ENCODE peak calls at places on chromosomes 12 and 14, in nine cellular contexts. One of them, this sample, is unnamed.

GRCh38 chr12:13234045-13234641 is 37.6 kb downstream of the EMP1 start:
- DNase-seq in NCI-H2171 treated with DMSO at 0.1 percent for 48 hours: no peak
- DNase-seq in stimulated activated CD4-positive, alpha-beta T cell treated with anti-CD3 and anti-CD28 coated beads, Interleukin-2, amount 100 ng/mL, for 48 hours: peak
- DNase-seq in cardiac muscle cell: peak
- DNase-seq in NCI-H1694: peak
- DNase-seq in endothelial cell: peak
- DNase-seq in effector CD8-positive, alpha-beta T cell: no peak
- DNase-seq in mesothelial cell of epicardium: no peak
- DNase-seq in neural crest cell: peak
- DNase-seq in this sample: peak

GRCh38 chr12:12194206-12194605 is 72.6 kb downstream of the LRP6 start:
- DNase-seq in NCI-H2171 treated with DMSO at 0.1 percent for 48 hours: no peak
- DNase-seq in stimulated activated CD4-positive, alpha-beta T cell treated with anti-CD3 and anti-CD28 coated beads, Interleukin-2, amount 100 ng/mL, for 48 hours: no peak
- DNase-seq in cardiac muscle cell: no peak
- DNase-seq in NCI-H1694: no peak
- DNase-seq in endothelial cell: no peak
- DNase-seq in effector CD8-positive, alpha-beta T cell: no peak
- DNase-seq in mesothelial cell of epicardium: no peak
- DNase-seq in neural crest cell: no peak
- DNase-seq in this sample: no peak

GRCh38 chr14:46108228-46108627 is 543.4 kb downstream of the RPL10L start:
- DNase-seq in NCI-H2171 treated with DMSO at 0.1 percent for 48 hours: no peak
- DNase-seq in stimulated activated CD4-positive, alpha-beta T cell treated with anti-CD3 and anti-CD28 coated beads, Interleukin-2, amount 100 ng/mL, for 48 hours: no peak
- DNase-seq in cardiac muscle cell: no peak
- DNase-seq in NCI-H1694: no peak
- DNase-seq in endothelial cell: no peak
- DNase-seq in effector CD8-positive, alpha-beta T cell: no peak
- DNase-seq in mesothelial cell of epicardium: no peak
- DNase-seq in neural crest cell: no peak
- DNase-seq in this sample: no peak

GRCh38 chr14:96167224-96168148 is 37.2 kb upstream of the BDKRB2 start:
- DNase-seq in NCI-H2171 treated with DMSO at 0.1 percent for 48 hours: no peak
- DNase-seq in stimulated activated CD4-positive, alpha-beta T cell treated with anti-CD3 and anti-CD28 coated beads, Interleukin-2, amount 100 ng/mL, for 48 hours: no peak
- DNase-seq in cardiac muscle cell: no peak
- DNase-seq in NCI-H1694: no peak
- DNase-seq in endothelial cell: no peak
- DNase-seq in effector CD8-positive, alpha-beta T cell: no peak
- DNase-seq in mesothelial cell of epicardium: peak
- DNase-seq in neural crest cell: no peak
- DNase-seq in this sample: peak

GRCh38 chr12:70367268-70368141 is 1.4 kb downstream of the KCNMB4 start:
- DNase-seq in NCI-H2171 treated with DMSO at 0.1 percent for 48 hours: no peak
- DNase-seq in stimulated activated CD4-positive, alpha-beta T cell treated with anti-CD3 and anti-CD28 coated beads, Interleukin-2, amount 100 ng/mL, for 48 hours: no peak
- DNase-seq in cardiac muscle cell: peak
- DNase-seq in NCI-H1694: no peak
- DNase-seq in endothelial cell: no peak
- DNase-seq in effector CD8-positive, alpha-beta T cell: no peak
- DNase-seq in mesothelial cell of epicardium: no peak
- DNase-seq in neural crest cell: no peak
- DNase-seq in this sample: no peak

GRCh38 chr12:78931466-78931990 is 67.0 kb downstream of the SYT1 start:
- DNase-seq in NCI-H2171 treated with DMSO at 0.1 percent for 48 hours: peak
- DNase-seq in stimulated activated CD4-positive, alpha-beta T cell treated with anti-CD3 and anti-CD28 coated beads, Interleukin-2, amount 100 ng/mL, for 48 hours: no peak
- DNase-seq in cardiac muscle cell: no peak
- DNase-seq in NCI-H1694: no peak
- DNase-seq in endothelial cell: no peak
- DNase-seq in effector CD8-positive, alpha-beta T cell: no peak
- DNase-seq in mesothelial cell of epicardium: no peak
- DNase-seq in neural crest cell: no peak
- DNase-seq in this sample: no peak

GRCh38 chr12:91926810-91927209 is 218.8 kb downstream of the BTG1 start:
- DNase-seq in NCI-H2171 treated with DMSO at 0.1 percent for 48 hours: no peak
- DNase-seq in stimulated activated CD4-positive, alpha-beta T cell treated with anti-CD3 and anti-CD28 coated beads, Interleukin-2, amount 100 ng/mL, for 48 hours: no peak
- DNase-seq in cardiac muscle cell: no peak
- DNase-seq in NCI-H1694: no peak
- DNase-seq in endothelial cell: no peak
- DNase-seq in effector CD8-positive, alpha-beta T cell: no peak
- DNase-seq in mesothelial cell of epicardium: no peak
- DNase-seq in neural crest cell: no peak
- DNase-seq in this sample: no peak

GRCh38 chr14:96797943-96798349 is 764 bp downstream of the VRK1 start:
- DNase-seq in NCI-H2171 treated with DMSO at 0.1 percent for 48 hours: no peak
- DNase-seq in stimulated activated CD4-positive, alpha-beta T cell treated with anti-CD3 and anti-CD28 coated beads, Interleukin-2, amount 100 ng/mL, for 48 hours: no peak
- DNase-seq in cardiac muscle cell: no peak
- DNase-seq in NCI-H1694: no peak
- DNase-seq in endothelial cell: no peak
- DNase-seq in effector CD8-positive, alpha-beta T cell: no peak
- DNase-seq in mesothelial cell of epicardium: no peak
- DNase-seq in neural crest cell: no peak
- DNase-seq in this sample: no peak

GRCh38 chr12:120928864-120929652 is 24.9 kb upstream of the SPPL3 start:
- DNase-seq in NCI-H2171 treated with DMSO at 0.1 percent for 48 hours: no peak
- DNase-seq in stimulated activated CD4-positive, alpha-beta T cell treated with anti-CD3 and anti-CD28 coated beads, Interleukin-2, amount 100 ng/mL, for 48 hours: no peak
- DNase-seq in cardiac muscle cell: peak
- DNase-seq in NCI-H1694: no peak
- DNase-seq in endothelial cell: no peak
- DNase-seq in effector CD8-positive, alpha-beta T cell: no peak
- DNase-seq in mesothelial cell of epicardium: peak
- DNase-seq in neural crest cell: no peak
- DNase-seq in this sample: no peak

GRCh38 chr14:74641581-74641980 is 29.5 kb upstream of the LTBP2 start:
- DNase-seq in NCI-H2171 treated with DMSO at 0.1 percent for 48 hours: peak
- DNase-seq in stimulated activated CD4-positive, alpha-beta T cell treated with anti-CD3 and anti-CD28 coated beads, Interleukin-2, amount 100 ng/mL, for 48 hours: no peak
- DNase-seq in cardiac muscle cell: no peak
- DNase-seq in NCI-H1694: no peak
- DNase-seq in endothelial cell: no peak
- DNase-seq in effector CD8-positive, alpha-beta T cell: no peak
- DNase-seq in mesothelial cell of epicardium: no peak
- DNase-seq in neural crest cell: no peak
- DNase-seq in this sample: no peak

GRCh38 chr12:124311292-124312109 is 16.6 kb downstream of the RFLNA start:
- DNase-seq in NCI-H2171 treated with DMSO at 0.1 percent for 48 hours: no peak
- DNase-seq in stimulated activated CD4-positive, alpha-beta T cell treated with anti-CD3 and anti-CD28 coated beads, Interleukin-2, amount 100 ng/mL, for 48 hours: no peak
- DNase-seq in cardiac muscle cell: no peak
- DNase-seq in NCI-H1694: no peak
- DNase-seq in endothelial cell: no peak
- DNase-seq in effector CD8-positive, alpha-beta T cell: no peak
- DNase-seq in mesothelial cell of epicardium: no peak
- DNase-seq in neural crest cell: no peak
- DNase-seq in this sample: no peak

GRCh38 chr12:46300906-46301305 is 32.1 kb upstream of the SLC38A1 start:
- DNase-seq in NCI-H2171 treated with DMSO at 0.1 percent for 48 hours: no peak
- DNase-seq in stimulated activated CD4-positive, alpha-beta T cell treated with anti-CD3 and anti-CD28 coated beads, Interleukin-2, amount 100 ng/mL, for 48 hours: no peak
- DNase-seq in cardiac muscle cell: no peak
- DNase-seq in NCI-H1694: no peak
- DNase-seq in endothelial cell: peak
- DNase-seq in effector CD8-positive, alpha-beta T cell: no peak
- DNase-seq in mesothelial cell of epicardium: no peak
- DNase-seq in neural crest cell: no peak
- DNase-seq in this sample: no peak

GRCh38 chr12:114933428-114934160 is 249.6 kb upstream of the TBX3 start:
- DNase-seq in NCI-H2171 treated with DMSO at 0.1 percent for 48 hours: no peak
- DNase-seq in stimulated activated CD4-positive, alpha-beta T cell treated with anti-CD3 and anti-CD28 coated beads, Interleukin-2, amount 100 ng/mL, for 48 hours: no peak
- DNase-seq in cardiac muscle cell: no peak
- DNase-seq in NCI-H1694: no peak
- DNase-seq in endothelial cell: no peak
- DNase-seq in effector CD8-positive, alpha-beta T cell: no peak
- DNase-seq in mesothelial cell of epicardium: no peak
- DNase-seq in neural crest cell: no peak
- DNase-seq in this sample: peak

GRCh38 chr12:124829008-124829707 is 34.5 kb downstream of the SCARB1 start:
- DNase-seq in NCI-H2171 treated with DMSO at 0.1 percent for 48 hours: no peak
- DNase-seq in stimulated activated CD4-positive, alpha-beta T cell treated with anti-CD3 and anti-CD28 coated beads, Interleukin-2, amount 100 ng/mL, for 48 hours: no peak
- DNase-seq in cardiac muscle cell: no peak
- DNase-seq in NCI-H1694: no peak
- DNase-seq in endothelial cell: no peak
- DNase-seq in effector CD8-positive, alpha-beta T cell: no peak
- DNase-seq in mesothelial cell of epicardium: no peak
- DNase-seq in neural crest cell: no peak
- DNase-seq in this sample: peak

GRCh38 chr14:39988939-39989338 is 556.7 kb upstream of the FBXO33 start:
- DNase-seq in NCI-H2171 treated with DMSO at 0.1 percent for 48 hours: peak
- DNase-seq in stimulated activated CD4-positive, alpha-beta T cell treated with anti-CD3 and anti-CD28 coated beads, Interleukin-2, amount 100 ng/mL, for 48 hours: no peak
- DNase-seq in cardiac muscle cell: peak
- DNase-seq in NCI-H1694: peak
- DNase-seq in endothelial cell: peak
- DNase-seq in effector CD8-positive, alpha-beta T cell: no peak
- DNase-seq in mesothelial cell of epicardium: no peak
- DNase-seq in neural crest cell: no peak
- DNase-seq in this sample: no peak

GRCh38 chr14:96380735-96381134 is 11.2 kb upstream of the AK7 start:
- DNase-seq in NCI-H2171 treated with DMSO at 0.1 percent for 48 hours: no peak
- DNase-seq in stimulated activated CD4-positive, alpha-beta T cell treated with anti-CD3 and anti-CD28 coated beads, Interleukin-2, amount 100 ng/mL, for 48 hours: no peak
- DNase-seq in cardiac muscle cell: no peak
- DNase-seq in NCI-H1694: no peak
- DNase-seq in endothelial cell: no peak
- DNase-seq in effector CD8-positive, alpha-beta T cell: no peak
- DNase-seq in mesothelial cell of epicardium: no peak
- DNase-seq in neural crest cell: no peak
- DNase-seq in this sample: no peak

GRCh38 chr12:71046215-71046614 is 111.6 kb downstream of the TSPAN8 start:
- DNase-seq in NCI-H2171 treated with DMSO at 0.1 percent for 48 hours: no peak
- DNase-seq in stimulated activated CD4-positive, alpha-beta T cell treated with anti-CD3 and anti-CD28 coated beads, Interleukin-2, amount 100 ng/mL, for 48 hours: no peak
- DNase-seq in cardiac muscle cell: no peak
- DNase-seq in NCI-H1694: no peak
- DNase-seq in endothelial cell: no peak
- DNase-seq in effector CD8-positive, alpha-beta T cell: no peak
- DNase-seq in mesothelial cell of epicardium: no peak
- DNase-seq in neural crest cell: no peak
- DNase-seq in this sample: no peak

GRCh38 chr12:15196678-15197267 is 24.4 kb downstream of the RERG start:
- DNase-seq in NCI-H2171 treated with DMSO at 0.1 percent for 48 hours: no peak
- DNase-seq in stimulated activated CD4-positive, alpha-beta T cell treated with anti-CD3 and anti-CD28 coated beads, Interleukin-2, amount 100 ng/mL, for 48 hours: no peak
- DNase-seq in cardiac muscle cell: no peak
- DNase-seq in NCI-H1694: no peak
- DNase-seq in endothelial cell: no peak
- DNase-seq in effector CD8-positive, alpha-beta T cell: no peak
- DNase-seq in mesothelial cell of epicardium: no peak
- DNase-seq in neural crest cell: no peak
- DNase-seq in this sample: no peak

GRCh38 chr14:103449762-103450161 is 64.5 kb downstream of the MARK3 start:
- DNase-seq in NCI-H2171 treated with DMSO at 0.1 percent for 48 hours: no peak
- DNase-seq in stimulated activated CD4-positive, alpha-beta T cell treated with anti-CD3 and anti-CD28 coated beads, Interleukin-2, amount 100 ng/mL, for 48 hours: no peak
- DNase-seq in cardiac muscle cell: no peak
- DNase-seq in NCI-H1694: no peak
- DNase-seq in endothelial cell: no peak
- DNase-seq in effector CD8-positive, alpha-beta T cell: no peak
- DNase-seq in mesothelial cell of epicardium: no peak
- DNase-seq in neural crest cell: no peak
- DNase-seq in this sample: no peak

GRCh38 chr14:54490448-54490805 is 1.6 kb upstream of the GMFB start:
- DNase-seq in NCI-H2171 treated with DMSO at 0.1 percent for 48 hours: no peak
- DNase-seq in stimulated activated CD4-positive, alpha-beta T cell treated with anti-CD3 and anti-CD28 coated beads, Interleukin-2, amount 100 ng/mL, for 48 hours: no peak
- DNase-seq in cardiac muscle cell: no peak
- DNase-seq in NCI-H1694: no peak
- DNase-seq in endothelial cell: no peak
- DNase-seq in effector CD8-positive, alpha-beta T cell: no peak
- DNase-seq in mesothelial cell of epicardium: no peak
- DNase-seq in neural crest cell: no peak
- DNase-seq in this sample: no peak

GRCh38 chr14:94888108-94888507 is 118.2 kb upstream of the GSC start:
- DNase-seq in NCI-H2171 treated with DMSO at 0.1 percent for 48 hours: no peak
- DNase-seq in stimulated activated CD4-positive, alpha-beta T cell treated with anti-CD3 and anti-CD28 coated beads, Interleukin-2, amount 100 ng/mL, for 48 hours: no peak
- DNase-seq in cardiac muscle cell: no peak
- DNase-seq in NCI-H1694: no peak
- DNase-seq in endothelial cell: no peak
- DNase-seq in effector CD8-positive, alpha-beta T cell: no peak
- DNase-seq in mesothelial cell of epicardium: no peak
- DNase-seq in neural crest cell: no peak
- DNase-seq in this sample: no peak

GRCh38 chr12:68956466-68956865 is 23.5 kb upstream of the CPM start:
- DNase-seq in NCI-H2171 treated with DMSO at 0.1 percent for 48 hours: no peak
- DNase-seq in stimulated activated CD4-positive, alpha-beta T cell treated with anti-CD3 and anti-CD28 coated beads, Interleukin-2, amount 100 ng/mL, for 48 hours: no peak
- DNase-seq in cardiac muscle cell: no peak
- DNase-seq in NCI-H1694: no peak
- DNase-seq in endothelial cell: no peak
- DNase-seq in effector CD8-positive, alpha-beta T cell: no peak
- DNase-seq in mesothelial cell of epicardium: no peak
- DNase-seq in neural crest cell: no peak
- DNase-seq in this sample: no peak

GRCh38 chr12:48165089-48166031 is 8.0 kb upstream of the ASB8 start:
- DNase-seq in NCI-H2171 treated with DMSO at 0.1 percent for 48 hours: peak
- DNase-seq in stimulated activated CD4-positive, alpha-beta T cell treated with anti-CD3 and anti-CD28 coated beads, Interleukin-2, amount 100 ng/mL, for 48 hours: peak
- DNase-seq in cardiac muscle cell: peak
- DNase-seq in NCI-H1694: peak
- DNase-seq in endothelial cell: peak
- DNase-seq in effector CD8-positive, alpha-beta T cell: peak
- DNase-seq in mesothelial cell of epicardium: no peak
- DNase-seq in neural crest cell: peak
- DNase-seq in this sample: no peak

GRCh38 chr14:24274101-24274543 is 2.7 kb upstream of the RABGGTA start:
- DNase-seq in NCI-H2171 treated with DMSO at 0.1 percent for 48 hours: no peak
- DNase-seq in stimulated activated CD4-positive, alpha-beta T cell treated with anti-CD3 and anti-CD28 coated beads, Interleukin-2, amount 100 ng/mL, for 48 hours: peak
- DNase-seq in cardiac muscle cell: no peak
- DNase-seq in NCI-H1694: no peak
- DNase-seq in endothelial cell: no peak
- DNase-seq in effector CD8-positive, alpha-beta T cell: no peak
- DNase-seq in mesothelial cell of epicardium: no peak
- DNase-seq in neural crest cell: no peak
- DNase-seq in this sample: no peak

GRCh38 chr12:127400231-127400630 is 866.7 kb upstream of the TMEM132C start:
- DNase-seq in NCI-H2171 treated with DMSO at 0.1 percent for 48 hours: no peak
- DNase-seq in stimulated activated CD4-positive, alpha-beta T cell treated with anti-CD3 and anti-CD28 coated beads, Interleukin-2, amount 100 ng/mL, for 48 hours: no peak
- DNase-seq in cardiac muscle cell: no peak
- DNase-seq in NCI-H1694: no peak
- DNase-seq in endothelial cell: no peak
- DNase-seq in effector CD8-positive, alpha-beta T cell: no peak
- DNase-seq in mesothelial cell of epicardium: no peak
- DNase-seq in neural crest cell: no peak
- DNase-seq in this sample: no peak

GRCh38 chr12:25995906-25996305 is 37.4 kb downstream of the RASSF8 start:
- DNase-seq in NCI-H2171 treated with DMSO at 0.1 percent for 48 hours: no peak
- DNase-seq in stimulated activated CD4-positive, alpha-beta T cell treated with anti-CD3 and anti-CD28 coated beads, Interleukin-2, amount 100 ng/mL, for 48 hours: no peak
- DNase-seq in cardiac muscle cell: no peak
- DNase-seq in NCI-H1694: no peak
- DNase-seq in endothelial cell: no peak
- DNase-seq in effector CD8-positive, alpha-beta T cell: no peak
- DNase-seq in mesothelial cell of epicardium: no peak
- DNase-seq in neural crest cell: no peak
- DNase-seq in this sample: no peak

This sample was measured in T1000.